ENCODE peak calls at places on chromosome 15, in nine cellular contexts. T, D, M, Y, S, H, A, R and O are unnamed samples.

GRCh38 chr15:93126496-93127083 is 37.6 kb upstream of the RGMA start:
- DNase-seq in T (peak), D (no peak), M (no peak), Y (no peak), S (no peak), H (no peak), A (no peak), R (no peak), O (no peak)

GRCh38 chr15:95394186-95395067 is 936.1 kb upstream of the NR2F2 start:
- DNase-seq in T (no peak), D (peak), M (no peak), Y (peak), S (no peak), H (no peak), A (peak), R (no peak), O (no peak)

GRCh38 chr15:80957556-80957955 is 32.1 kb downstream of the MESD start:
- DNase-seq in T (no peak), D (peak), M (no peak), Y (no peak), S (no peak), H (no peak), A (no peak), R (no peak), O (no peak)

GRCh38 chr15:64536244-64536836 is 76.0 kb downstream of the ZNF609 start:
- DNase-seq in T (no peak), D (peak), M (peak), Y (peak), S (no peak), H (peak), A (peak), R (no peak), O (no peak)

GRCh38 chr15:81184188-81184587 is 12.5 kb upstream of the IL16 start:
- DNase-seq in T (no peak), D (peak), M (no peak), Y (no peak), S (no peak), H (no peak), A (no peak), R (no peak), O (no peak)

GRCh38 chr15:56653787-56654186 is 79.5 kb downstream of the ZNF280D start:
- DNase-seq in T (no peak), D (no peak), M (no peak), Y (no peak), S (no peak), H (no peak), A (no peak), R (no peak), O (no peak)

GRCh38 chr15:60905587-60905986 is 323.5 kb downstream of the RORA start:
- DNase-seq in T (no peak), D (no peak), M (no peak), Y (no peak), S (no peak), H (no peak), A (no peak), R (no peak), O (no peak)

GRCh38 chr15:35519536-35520149 is 26.3 kb downstream of the DPH6 start:
- DNase-seq in T (no peak), D (peak), M (peak), Y (peak), S (peak), H (no peak), A (peak), R (no peak), O (peak)

GRCh38 chr15:44261007-44261706 is 27.4 kb upstream of the GOLM2 start:
- DNase-seq in T (no peak), D (no peak), M (no peak), Y (no peak), S (no peak), H (no peak), A (no peak), R (no peak), O (no peak)

GRCh38 chr15:48717458-48717857 is 71.9 kb upstream of the FBN1 start:
- DNase-seq in T (no peak), D (no peak), M (no peak), Y (no peak), S (no peak), H (no peak), A (no peak), R (no peak), O (no peak)

GRCh38 chr15:33188654-33189257 is 5.8 kb downstream of the FMN1 start:
- DNase-seq in T (no peak), D (no peak), M (no peak), Y (no peak), S (no peak), H (no peak), A (no peak), R (no peak), O (no peak)

GRCh38 chr15:32706704-32707103 is 11.1 kb upstream of the GREM1 start:
- DNase-seq in T (no peak), D (peak), M (peak), Y (no peak), S (no peak), H (no peak), A (peak), R (no peak), O (no peak)

GRCh38 chr15:43977072-43977884 is 150.5 kb downstream of the WDR76 start:
- DNase-seq in T (no peak), D (peak), M (peak), Y (no peak), S (no peak), H (no peak), A (no peak), R (no peak), O (no peak)

GRCh38 chr15:70210076-70210475 is 112.4 kb upstream of the TLE3 start:
- DNase-seq in T (no peak), D (no peak), M (no peak), Y (no peak), S (no peak), H (no peak), A (no peak), R (no peak), O (no peak)

GRCh38 chr15:57640935-57641682 is 49.4 kb downstream of the MYZAP start:
- DNase-seq in T (no peak), D (peak), M (peak), Y (peak), S (no peak), H (no peak), A (peak), R (no peak), O (no peak)

GRCh38 chr15:68678746-68679145 is 100.0 kb downstream of the CORO2B start:
- DNase-seq in T (no peak), D (no peak), M (no peak), Y (no peak), S (no peak), H (no peak), A (no peak), R (no peak), O (no peak)

GRCh38 chr15:80580536-80581260 is 114.4 kb upstream of the ABHD17C start:
- DNase-seq in T (no peak), D (no peak), M (no peak), Y (no peak), S (no peak), H (no peak), A (no peak), R (no peak), O (no peak)